ENCODE peak calls at places on chromosomes 3 and 15, in four cellular contexts. W is Karpas-422, T is sigmoid colon, Y is OCI-LY7. B is an unnamed sample.
A peak's percentile ranks its signal among the peaks of the same experiment; 100 is the strongest.

GRCh38 chr15:42108189-42108588 is 13.8 kb upstream of the PLA2G4D start:
- DNase-seq in Y (no peak), T (no peak), W (no peak), B (no peak)

GRCh38 chr15:66956672-66957540 is 108.5 kb upstream of the SMAD3 start:
- DNase-seq in W (no peak), Y (peak; percentile 36), T (no peak), B (no peak)

GRCh38 chr3:94092080-94092479 is 29.2 kb downstream of the NSUN3 start:
- DNase-seq in T (no peak), Y (no peak), W (no peak), B (no peak)

GRCh38 chr3:118628704-118629341 is 405.8 kb downstream of the IGSF11 start:
- DNase-seq in T (peak; percentile 75), Y (peak; percentile 46), W (peak; percentile 93), B (no peak)

GRCh38 chr15:70142322-70143191 is 44.8 kb upstream of the TLE3 start:
- DNase-seq in Y (no peak), T (no peak), W (no peak), B (peak; percentile 76)

GRCh38 chr3:87309601-87310000 is 33.2 kb upstream of the POU1F1 start:
- DNase-seq in W (no peak), Y (no peak), T (no peak), B (no peak)

GRCh38 chr3:114706591-114707224 is 412.9 kb downstream of the TIGIT start:
- DNase-seq in Y (no peak), T (no peak), W (no peak), B (no peak)

GRCh38 chr3:90091557-90091956 is 984.1 kb downstream of the EPHA3 start:
- DNase-seq in T (peak; percentile 72), Y (peak; percentile 11), W (peak; percentile 70), B (no peak)

GRCh38 chr3:130488288-130488687 is 28.7 kb upstream of the COL6A6 start:
- DNase-seq in Y (no peak), W (no peak), T (no peak), B (no peak)

GRCh38 chr3:138620431-138620830 is 11.9 kb downstream of the FAIM start:
- DNase-seq in Y (no peak), W (no peak), T (no peak), B (no peak)

GRCh38 chr15:33150993-33151392 is 43.5 kb downstream of the FMN1 start:
- DNase-seq in W (no peak), T (no peak), Y (no peak), B (no peak)

GRCh38 chr3:160929595-160929994 is 173.6 kb downstream of the PPM1L start:
- DNase-seq in W (peak; percentile 25), Y (no peak), T (peak; percentile 69), B (no peak)

GRCh38 chr15:90413411-90414379 is 25.7 kb downstream of the IQGAP1 start:
- DNase-seq in W (no peak), T (no peak), Y (no peak), B (no peak)

GRCh38 chr3:133038731-133039398 is 674 bp downstream of the TMEM108 start:
- DNase-seq in W (no peak), Y (no peak), T (peak; percentile 57), B (peak; percentile 71)

GRCh38 chr3:65551945-65552344 is 486.8 kb downstream of the MAGI1 start:
- DNase-seq in Y (no peak), W (no peak), T (no peak), B (no peak)

GRCh38 chr15:64443747-64444621 is 16.4 kb upstream of the ZNF609 start:
- DNase-seq in Y (no peak), W (no peak), T (peak; percentile 9), B (no peak)

GRCh38 chr15:39613861-39614260 is 33.0 kb downstream of the THBS1 start:
- DNase-seq in Y (no peak), W (no peak), T (no peak), B (no peak)

GRCh38 chr3:16675805-16676204 is 70.6 kb upstream of the DAZL start:
- DNase-seq in W (no peak), T (no peak), Y (peak; percentile 28), B (no peak)

GRCh38 chr3:133895208-133896001 is at the start of gene RAB6B:
- DNase-seq in Y (no peak), W (no peak), T (no peak), B (peak; percentile 71)

GRCh38 chr3:179867961-179868360 is 168.8 kb downstream of the PEX5L start:
- DNase-seq in W (no peak), Y (no peak), T (no peak), B (no peak)

DNA sequence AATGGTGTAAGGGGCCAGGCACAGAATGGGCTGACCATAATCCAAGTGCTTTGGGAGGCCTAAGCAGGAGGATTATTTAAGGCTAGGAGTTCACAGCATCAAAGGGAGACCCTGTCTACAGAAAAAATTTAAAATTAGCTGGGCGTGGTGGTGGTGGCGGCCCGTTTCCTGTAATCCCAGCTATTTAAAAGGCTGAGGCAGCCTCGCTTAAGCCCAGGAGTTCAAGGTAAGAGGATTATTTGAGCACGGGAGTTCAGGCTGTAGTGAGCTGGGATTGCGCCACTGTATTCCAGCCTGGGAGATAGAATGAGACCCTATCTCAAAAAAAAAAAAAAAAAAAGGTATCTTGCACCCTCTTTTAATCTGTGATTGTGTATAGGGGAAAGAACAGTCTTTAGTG is 1.9 kb downstream of the TMA7 start:
- DNase-seq in T (no peak), W (no peak), Y (no peak), B (no peak)
- H3K4me3 ChIP-seq in T (no peak overlapping the region), W (peak overlapping the region; percentile 91), Y (peak overlapping the region; percentile 98), B (no peak overlapping the region)

DNA sequence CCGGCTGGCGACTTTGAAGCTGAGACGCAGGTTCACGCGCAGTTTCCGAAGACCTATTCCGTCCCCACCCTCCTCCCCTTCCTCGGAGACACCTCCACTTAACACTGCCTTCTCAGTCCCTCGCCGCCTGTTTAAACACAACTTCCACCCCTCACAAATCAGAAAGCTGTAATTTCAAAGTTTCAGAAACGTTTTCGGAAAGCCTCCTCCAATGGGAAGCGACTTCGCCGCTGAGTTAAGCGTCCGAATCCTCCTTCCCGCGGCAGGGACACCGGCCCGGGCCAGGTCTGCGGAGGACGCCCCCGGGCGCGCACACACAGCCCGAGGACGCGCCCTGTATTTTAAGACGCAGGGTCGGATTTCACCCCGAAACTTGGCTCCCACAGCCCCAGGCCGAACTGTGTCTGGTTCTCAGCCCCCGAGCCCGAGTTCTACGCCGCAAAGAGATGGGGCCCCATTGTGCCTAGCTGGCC is 554 bp upstream of the LRRN1 start:
- DNase-seq in T (no peak), Y (no peak), W (no peak), B (peak; percentile 67)
- H3K4me3 ChIP-seq in T (peak overlapping the region; percentile 55), Y (no peak overlapping the region), W (no peak overlapping the region), B (peak overlapping the region; percentile 56)

GRCh38 chr3:190169877-190170276 is 49.2 kb upstream of the P3H2 start:
- DNase-seq in T (no peak), W (peak; percentile 26), Y (no peak), B (no peak)
- H3K4me3 ChIP-seq in T (peak overlapping the region; percentile 5), W (peak overlapping the region; percentile 4), Y (no peak overlapping the region), B (peak overlapping the region; percentile 0)

DNA sequence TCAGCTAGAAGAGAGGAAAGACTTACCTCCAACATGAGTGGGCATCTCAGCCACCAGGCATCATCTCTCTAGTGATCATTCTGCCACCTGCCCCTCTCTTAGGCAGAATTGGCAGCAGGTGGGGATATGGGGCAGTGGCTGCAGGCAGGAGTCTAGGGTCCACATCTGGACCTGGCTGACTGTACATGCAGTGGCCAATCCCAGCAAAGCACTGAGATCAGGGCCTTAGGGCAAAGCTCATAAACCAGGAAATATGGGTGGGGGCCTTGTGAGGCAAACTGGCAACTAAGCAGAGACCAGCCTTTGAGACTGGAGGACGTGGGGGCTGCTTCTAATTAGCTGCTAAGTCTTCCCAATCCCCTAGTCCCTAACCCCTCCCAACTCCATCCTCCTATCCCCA is 12.9 kb downstream of the POMGNT2 start:
- DNase-seq in T (no peak), W (peak; percentile 48), Y (no peak), B (no peak)
- H3K4me3 ChIP-seq in T (no peak overlapping the region), W (peak overlapping the region; percentile 60), Y (no peak overlapping the region), B (no peak overlapping the region)

DNA sequence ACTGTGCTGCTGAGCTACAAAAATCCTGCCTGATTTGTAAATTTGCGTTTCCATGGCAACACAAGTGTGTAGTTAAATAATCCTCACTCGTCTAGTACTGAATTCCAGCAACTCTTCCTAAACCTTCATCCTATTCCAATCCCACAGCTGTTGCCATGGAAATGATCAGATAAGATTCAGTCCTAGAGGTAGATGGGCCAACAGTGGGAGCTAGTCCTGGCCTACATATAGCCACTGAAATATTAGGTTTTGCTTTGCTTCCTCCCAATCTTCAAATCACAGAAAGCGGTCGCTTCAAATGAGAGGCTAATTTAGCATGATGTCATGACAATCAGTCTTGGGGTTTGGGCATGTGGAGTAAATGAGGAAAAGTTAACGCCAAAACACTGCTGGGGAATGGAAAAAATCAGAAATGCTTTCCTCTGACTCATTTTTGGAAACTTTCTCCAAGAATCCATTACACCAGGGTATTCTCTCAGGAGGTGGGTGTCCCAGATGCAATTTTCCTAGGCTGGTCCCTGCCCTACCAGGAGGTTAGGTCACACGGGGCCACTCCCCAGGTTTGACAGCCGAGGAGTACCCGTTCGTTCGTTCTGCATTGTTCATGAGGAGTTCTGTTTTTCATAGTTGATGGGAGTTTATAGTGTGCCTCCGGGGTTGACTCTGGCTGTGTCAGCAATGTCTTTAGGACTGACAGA is 159.2 kb upstream of the SLCO3A1 start:
- DNase-seq in Y (no peak), T (peak; percentile 78), W (no peak), B (no peak)
- H3K4me3 ChIP-seq in Y (no peak overlapping the region), T (peak overlapping the region; percentile 33), W (no peak overlapping the region), B (peak overlapping the region; percentile 27)

GRCh38 chr3:141498592-141499223 is 11.9 kb downstream of the RASA2 start:
- DNase-seq in T (no peak), W (peak; percentile 86), Y (peak; percentile 91), B (no peak)

GRCh38 chr3:141500397-141500796 is 13.6 kb downstream of the RASA2 start:
- DNase-seq in Y (no peak), T (no peak), W (no peak), B (no peak)

GRCh38 chr3:141505166-141505565 is 18.3 kb downstream of the RASA2 start:
- DNase-seq in W (no peak), T (no peak), Y (no peak), B (no peak)

GRCh38 chr3:141499965-141500364 is 13.1 kb downstream of the RASA2 start:
- DNase-seq in Y (no peak), T (no peak), W (no peak), B (no peak)

DNA sequence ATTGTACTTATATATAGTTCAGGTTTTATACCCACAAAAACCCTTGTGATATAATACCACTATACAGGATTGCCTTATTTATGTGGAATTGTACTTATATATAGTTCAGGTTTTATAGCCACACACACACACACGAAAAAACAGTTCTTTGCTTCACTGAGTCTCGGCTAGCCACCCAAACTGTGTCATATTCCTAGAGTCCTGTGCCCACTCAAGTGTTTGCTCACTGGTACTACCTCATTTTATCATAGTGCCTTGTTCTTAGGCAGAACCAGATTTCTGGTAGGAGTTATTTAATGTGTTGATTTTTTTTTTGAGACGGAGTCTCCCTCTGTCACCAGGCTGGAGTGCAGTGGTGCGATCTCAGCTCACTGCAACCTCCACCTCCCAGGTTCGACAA is 12.5 kb downstream of the RASA2 start:
- DNase-seq in T (no peak), Y (no peak), W (no peak), B (no peak)
- H3K4me3 ChIP-seq in T (no peak overlapping the region), Y (peak overlapping the region; percentile 51), W (no peak overlapping the region), B (peak overlapping the region; percentile 11)

DNA sequence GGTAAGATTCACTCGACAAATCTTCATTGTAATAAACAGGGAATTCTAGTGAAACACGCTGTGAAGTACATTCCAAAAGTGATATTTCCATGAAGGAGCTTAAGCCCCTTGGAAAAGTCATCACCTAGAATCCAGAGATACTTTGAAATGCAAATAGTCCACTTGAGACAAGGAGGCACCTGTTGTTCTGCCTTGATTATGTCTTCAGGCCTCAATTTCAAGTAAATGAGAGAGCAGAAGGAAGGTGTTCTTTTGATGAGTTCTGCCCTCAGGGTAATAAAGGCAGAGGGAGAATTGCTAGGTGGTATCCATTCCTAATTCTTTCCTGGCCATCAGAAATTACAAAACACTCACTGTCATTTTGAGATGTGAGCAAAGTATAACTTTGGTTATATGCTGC is 162.1 kb downstream of the CADM2 start:
- DNase-seq in Y (no peak), T (no peak), W (no peak), B (no peak)
- H3K4me3 ChIP-seq in Y (no peak overlapping the region), T (no peak overlapping the region), W (no peak overlapping the region), B (no peak overlapping the region)